ENCODE peak calls at places on chromosomes 11 and 22, in nine cellular contexts. X is activated CD4-positive, alpha-beta T cell treated with anti-CD3 and anti-CD28 coated beads for 48 hours; I is PC-9; E is NCI-H460; F is WTC11; Q is CD8-positive, alpha-beta memory T cell; U is activated naive CD4-positive, alpha-beta T cell treated with anti-CD3 and anti-CD28 coated beads for 36 hours; Z is activated gamma-delta T cell; S is lower lobe of right lung. A is an unnamed sample.

GRCh38 chr11:131925829-131926228 is 555.4 kb downstream of the NTM start:
- DNase-seq in U (no peak), F (no peak), S (no peak), Z (no peak), E (no peak), X (no peak), I (no peak), Q (no peak), A (no peak)

GRCh38 chr22:24553597-24554315 is 1.2 kb downstream of the GUCD1 start:
- DNase-seq in S (no peak), E (no peak), Q (no peak), F (no peak), U (no peak), Z (no peak), X (peak), I (no peak), A (no peak)

GRCh38 chr11:85745626-85746025 is 59.6 kb upstream of the CCDC89 start:
- DNase-seq in F (no peak), S (no peak), Z (no peak), X (no peak), I (no peak), U (no peak), Q (no peak), E (no peak), A (no peak)

GRCh38 chr11:65648997-65649491 is 11.1 kb downstream of the SIPA1 start:
- DNase-seq in X (no peak), S (no peak), E (no peak), U (no peak), Z (no peak), I (no peak), F (no peak), Q (peak), A (peak)

GRCh38 chr11:134328433-134328832 is 3.4 kb upstream of the GLB1L2 start:
- DNase-seq in Q (no peak), Z (no peak), I (no peak), S (no peak), X (no peak), U (no peak), F (no peak), E (no peak), A (no peak)

GRCh38 chr11:534592-535518 is 521 bp downstream of the HRAS start:
- DNase-seq in F (peak), Z (no peak), I (peak), Q (peak), S (peak), E (no peak), U (peak), X (peak), A (peak)

GRCh38 chr11:93059074-93059957 is 89.9 kb downstream of the MTNR1B start:
- DNase-seq in E (no peak), S (no peak), X (no peak), I (no peak), Q (no peak), U (no peak), Z (no peak), F (no peak), A (no peak)

GRCh38 chr11:122897606-122898210 is 15.1 kb downstream of the JHY start:
- DNase-seq in I (no peak), E (no peak), X (no peak), U (no peak), F (no peak), Z (no peak), S (no peak), Q (no peak), A (no peak)

GRCh38 chr22:42270512-42271190 is at the start of gene TCF20:
- DNase-seq in X (peak), F (peak), Z (peak), S (peak), Q (peak), I (peak), E (peak), U (peak), A (peak)

GRCh38 chr11:95863486-95864140 is 60.3 kb downstream of the MTMR2 start:
- DNase-seq in Q (no peak), E (no peak), Z (no peak), U (no peak), S (no peak), F (no peak), X (no peak), I (no peak), A (no peak)

GRCh38 chr11:83249445-83249844 is 36.7 kb downstream of the CCDC90B start:
- DNase-seq in I (no peak), F (no peak), E (no peak), X (no peak), Q (no peak), S (no peak), U (no peak), Z (no peak), A (no peak)

GRCh38 chr11:44112083-44112865 is 16.8 kb downstream of the EXT2 start:
- DNase-seq in U (peak), E (no peak), S (no peak), Z (no peak), Q (no peak), X (peak), I (no peak), F (no peak), A (no peak)

GRCh38 chr22:19196841-19197612 is 18.5 kb upstream of the SLC25A1 start:
- DNase-seq in X (no peak), E (no peak), I (no peak), Q (no peak), S (no peak), U (no peak), F (no peak), Z (no peak), A (no peak)

GRCh38 chr11:23181022-23181807 is 320.9 kb upstream of the CCDC179 start:
- DNase-seq in U (no peak), E (no peak), Z (no peak), Q (no peak), S (no peak), F (no peak), X (no peak), I (no peak), A (no peak)

GRCh38 chr11:18012314-18012905 is 437 bp downstream of the SERGEF start:
- DNase-seq in F (no peak), E (no peak), Z (no peak), S (peak), U (peak), X (peak), Q (peak), I (peak), A (no peak)

GRCh38 chr11:67648140-67648795 is 2.3 kb downstream of the ACY3 start:
- DNase-seq in X (peak), U (peak), F (peak), S (no peak), Q (peak), E (peak), I (peak), Z (no peak), A (peak)

GRCh38 chr11:45964911-45965389 is 42.5 kb downstream of the LARGE2 start:
- DNase-seq in I (peak), F (peak), S (no peak), E (peak), Z (no peak), U (peak), X (peak), Q (peak), A (peak)

GRCh38 chr11:2915473-2915872 is 13.7 kb downstream of the PHLDA2 start:
- DNase-seq in Z (no peak), E (no peak), S (no peak), U (no peak), X (no peak), F (no peak), Q (no peak), I (no peak), A (no peak)

GRCh38 chr11:109856958-109857357 is 236.2 kb upstream of the ZC3H12C start:
- DNase-seq in I (no peak), Z (no peak), Q (no peak), E (no peak), S (no peak), X (no peak), U (no peak), F (no peak), A (no peak)

GRCh38 chr11:34600339-34601084 is 20.4 kb upstream of the EHF start:
- DNase-seq in I (peak), F (no peak), Z (no peak), X (no peak), S (peak), E (no peak), U (no peak), Q (no peak), A (no peak)

GRCh38 chr11:8584511-8584910 is 9.5 kb downstream of the STK33 start:
- DNase-seq in S (no peak), Q (no peak), X (no peak), I (no peak), E (no peak), F (no peak), U (no peak), Z (no peak), A (no peak)

GRCh38 chr11:20372081-20372480 is 8.6 kb downstream of the HTATIP2 start:
- DNase-seq in E (no peak), X (no peak), S (no peak), I (no peak), Q (no peak), U (no peak), F (no peak), Z (no peak), A (no peak)

GRCh38 chr11:102849319-102849718 is 5.9 kb upstream of the MMP3 start:
- DNase-seq in Q (no peak), Z (no peak), U (no peak), E (no peak), F (no peak), X (no peak), S (no peak), I (no peak), A (no peak)

GRCh38 chr11:17439316-17439782 is 37.3 kb downstream of the ABCC8 start:
- DNase-seq in I (no peak), U (peak), X (no peak), S (no peak), Z (no peak), Q (no peak), F (no peak), E (no peak), A (no peak)

GRCh38 chr11:47489395-47489755 is 40.4 kb upstream of the RAPSN start:
- DNase-seq in F (no peak), U (no peak), I (no peak), Z (no peak), Q (no peak), S (no peak), E (no peak), X (no peak), A (no peak)

GRCh38 chr11:76456571-76456970 is 11.8 kb downstream of the EMSY start:
- DNase-seq in U (no peak), F (no peak), S (no peak), I (no peak), X (no peak), Q (no peak), Z (no peak), E (no peak), A (no peak)

GRCh38 chr11:2884424-2884815 is 1.2 kb downstream of the CDKN1C start:
- DNase-seq in Q (no peak), S (peak), E (no peak), Z (no peak), F (no peak), I (peak), X (no peak), U (no peak), A (no peak)

GRCh38 chr11:76233936-76234703 is 27.8 kb upstream of the WNT11 start:
- DNase-seq in E (peak), X (no peak), Z (no peak), U (peak), I (peak), S (peak), F (no peak), Q (no peak), A (peak)

GRCh38 chr11:34281256-34281655 is 76.6 kb downstream of the ABTB2 start:
- DNase-seq in E (no peak), Z (no peak), S (no peak), Q (no peak), I (no peak), X (no peak), F (no peak), U (no peak), A (no peak)

GRCh38 chr11:69024509-69024908 is 11.5 kb upstream of the MRGPRF start:
- DNase-seq in X (no peak), Z (no peak), Q (no peak), F (no peak), E (no peak), S (no peak), U (no peak), I (no peak), A (no peak)

GRCh38 chr22:47296405-47297260 is 534.2 kb downstream of the TBC1D22A start:
- DNase-seq in X (peak), E (no peak), I (no peak), Z (no peak), U (no peak), S (no peak), F (no peak), Q (no peak), A (no peak)

GRCh38 chr11:34148504-34149165 is 43.2 kb downstream of the NAT10 start:
- DNase-seq in X (no peak), S (peak), I (no peak), E (no peak), Q (no peak), Z (no peak), U (no peak), F (no peak), A (no peak)

A was measured in CD14-positive monocyte.